ENCODE peak calls at places on chromosome 9, in nine cellular contexts. R, T, P, E, K, G, A, S and W are unnamed samples.

GRCh38 chr9:118529210-118529609 is 825.0 kb downstream of the TLR4 start:
- DNase-seq in K (no peak), R (no peak), E (no peak), T (no peak), A (no peak), P (no peak), G (no peak), S (peak), W (no peak)

GRCh38 chr9:110047955-110048472 is 159.9 kb downstream of the C9orf152 start:
- DNase-seq in A (no peak), R (no peak), K (no peak), S (no peak), G (peak), E (peak), P (no peak), T (no peak), W (no peak)

GRCh38 chr9:126545116-126545515 is 68.6 kb upstream of the LMX1B start:
- DNase-seq in R (no peak), S (no peak), G (no peak), P (no peak), T (no peak), A (no peak), K (no peak), E (peak), W (no peak)

GRCh38 chr9:34332370-34332964 is 3.1 kb downstream of the NUDT2 start:
- DNase-seq in E (no peak), G (no peak), T (no peak), K (peak), A (no peak), S (peak), P (no peak), R (no peak), W (no peak)

GRCh38 chr9:80951675-80952074 is 737.7 kb downstream of the TLE1 start:
- DNase-seq in K (no peak), E (no peak), S (no peak), A (peak), R (no peak), P (no peak), G (no peak), T (no peak), W (no peak)

GRCh38 chr9:32426278-32426939 is 42.0 kb downstream of the ACO1 start:
- DNase-seq in K (no peak), R (no peak), E (no peak), S (no peak), P (no peak), G (no peak), T (no peak), A (no peak), W (no peak)

GRCh38 chr9:114902773-114903589 is 27.4 kb downstream of the TNFSF8 start:
- DNase-seq in S (no peak), G (no peak), T (no peak), A (no peak), E (no peak), K (no peak), P (no peak), R (peak), W (no peak)

GRCh38 chr9:107274096-107274495 is 9.0 kb upstream of the RAD23B start:
- DNase-seq in K (no peak), E (no peak), R (no peak), S (no peak), G (no peak), T (no peak), P (no peak), A (no peak), W (no peak)

GRCh38 chr9:90810686-90811085 is 9.1 kb downstream of the SYK start:
- DNase-seq in P (no peak), R (no peak), K (no peak), T (no peak), G (no peak), A (no peak), S (no peak), E (no peak), W (no peak)